ENCODE peak calls at places on chromosomes 11 and 22, in eight cellular contexts. One of them, this sample, is unnamed.

GRCh38 chr22:46340676-46341075 is 5.2 kb downstream of the TRMU start:
- DNase-seq in thoracic aorta: no peak
- DNase-seq in lower lobe of right lung: peak
- DNase-seq in CD4-positive, alpha-beta T cell: no peak
- DNase-seq in GM10248: no peak
- DNase-seq in DMS79 treated with DMSO at 0.1 percent for 48 hours: no peak
- DNase-seq in H9: no peak
- DNase-seq in central memory CD4-positive, alpha-beta T cell: no peak
- DNase-seq in this sample: no peak

GRCh38 chr11:71393283-71393682 is 54.9 kb downstream of the DHCR7 start:
- DNase-seq in thoracic aorta: no peak
- DNase-seq in lower lobe of right lung: no peak
- DNase-seq in CD4-positive, alpha-beta T cell: no peak
- DNase-seq in GM10248: no peak
- DNase-seq in DMS79 treated with DMSO at 0.1 percent for 48 hours: no peak
- DNase-seq in H9: no peak
- DNase-seq in central memory CD4-positive, alpha-beta T cell: no peak
- DNase-seq in this sample: no peak

GRCh38 chr11:4030197-4030596 is 64.4 kb upstream of the RRM1 start:
- DNase-seq in thoracic aorta: no peak
- DNase-seq in lower lobe of right lung: no peak
- DNase-seq in CD4-positive, alpha-beta T cell: no peak
- DNase-seq in GM10248: no peak
- DNase-seq in DMS79 treated with DMSO at 0.1 percent for 48 hours: no peak
- DNase-seq in H9: no peak
- DNase-seq in central memory CD4-positive, alpha-beta T cell: no peak
- DNase-seq in this sample: no peak

GRCh38 chr11:14541180-14541579 is 21.0 kb upstream of the PSMA1 start:
- DNase-seq in thoracic aorta: no peak
- DNase-seq in lower lobe of right lung: no peak
- DNase-seq in CD4-positive, alpha-beta T cell: no peak
- DNase-seq in GM10248: no peak
- DNase-seq in DMS79 treated with DMSO at 0.1 percent for 48 hours: no peak
- DNase-seq in H9: no peak
- DNase-seq in central memory CD4-positive, alpha-beta T cell: no peak
- DNase-seq in this sample: no peak

GRCh38 chr11:8250446-8250845 is 13.2 kb downstream of the LMO1 start:
- DNase-seq in thoracic aorta: no peak
- DNase-seq in lower lobe of right lung: peak
- DNase-seq in CD4-positive, alpha-beta T cell: no peak
- DNase-seq in GM10248: no peak
- DNase-seq in DMS79 treated with DMSO at 0.1 percent for 48 hours: no peak
- DNase-seq in H9: peak
- DNase-seq in central memory CD4-positive, alpha-beta T cell: no peak
- DNase-seq in this sample: no peak

GRCh38 chr11:121606354-121606753 is 153.6 kb upstream of the SORL1-AS1 start:
- DNase-seq in thoracic aorta: no peak
- DNase-seq in lower lobe of right lung: no peak
- DNase-seq in CD4-positive, alpha-beta T cell: no peak
- DNase-seq in GM10248: no peak
- DNase-seq in DMS79 treated with DMSO at 0.1 percent for 48 hours: no peak
- DNase-seq in H9: no peak
- DNase-seq in central memory CD4-positive, alpha-beta T cell: no peak
- DNase-seq in this sample: no peak

GRCh38 chr11:76793834-76794291 is 10.7 kb downstream of the TSKU start:
- DNase-seq in thoracic aorta: no peak
- DNase-seq in lower lobe of right lung: no peak
- DNase-seq in CD4-positive, alpha-beta T cell: no peak
- DNase-seq in GM10248: peak
- DNase-seq in DMS79 treated with DMSO at 0.1 percent for 48 hours: no peak
- DNase-seq in H9: peak
- DNase-seq in central memory CD4-positive, alpha-beta T cell: no peak
- DNase-seq in this sample: no peak

GRCh38 chr11:64924910-64925284 is 408 bp downstream of the PPP2R5B start:
- DNase-seq in thoracic aorta: no peak
- DNase-seq in lower lobe of right lung: no peak
- DNase-seq in CD4-positive, alpha-beta T cell: no peak
- DNase-seq in GM10248: peak
- DNase-seq in DMS79 treated with DMSO at 0.1 percent for 48 hours: no peak
- DNase-seq in H9: no peak
- DNase-seq in central memory CD4-positive, alpha-beta T cell: no peak
- DNase-seq in this sample: no peak

GRCh38 chr11:35540526-35540925 is 15.1 kb upstream of the PAMR1 start:
- DNase-seq in thoracic aorta: no peak
- DNase-seq in lower lobe of right lung: no peak
- DNase-seq in CD4-positive, alpha-beta T cell: no peak
- DNase-seq in GM10248: no peak
- DNase-seq in DMS79 treated with DMSO at 0.1 percent for 48 hours: no peak
- DNase-seq in H9: no peak
- DNase-seq in central memory CD4-positive, alpha-beta T cell: no peak
- DNase-seq in this sample: no peak

GRCh38 chr11:75200051-75200450 is 40.5 kb upstream of the TPBGL start:
- DNase-seq in thoracic aorta: no peak
- DNase-seq in lower lobe of right lung: no peak
- DNase-seq in CD4-positive, alpha-beta T cell: no peak
- DNase-seq in GM10248: no peak
- DNase-seq in DMS79 treated with DMSO at 0.1 percent for 48 hours: peak
- DNase-seq in H9: no peak
- DNase-seq in central memory CD4-positive, alpha-beta T cell: no peak
- DNase-seq in this sample: no peak

GRCh38 chr11:62514151-62514550 is 32.5 kb downstream of the AHNAK start:
- DNase-seq in thoracic aorta: no peak
- DNase-seq in lower lobe of right lung: no peak
- DNase-seq in CD4-positive, alpha-beta T cell: no peak
- DNase-seq in GM10248: peak
- DNase-seq in DMS79 treated with DMSO at 0.1 percent for 48 hours: no peak
- DNase-seq in H9: no peak
- DNase-seq in central memory CD4-positive, alpha-beta T cell: no peak
- DNase-seq in this sample: no peak

GRCh38 chr22:20877715-20878114 is 18.9 kb downstream of the SNAP29 start:
- DNase-seq in thoracic aorta: no peak
- DNase-seq in lower lobe of right lung: no peak
- DNase-seq in CD4-positive, alpha-beta T cell: no peak
- DNase-seq in GM10248: no peak
- DNase-seq in DMS79 treated with DMSO at 0.1 percent for 48 hours: no peak
- DNase-seq in H9: no peak
- DNase-seq in central memory CD4-positive, alpha-beta T cell: no peak
- DNase-seq in this sample: no peak

GRCh38 chr11:59560290-59560701 is 49.0 kb downstream of the OR4D9 start:
- DNase-seq in thoracic aorta: no peak
- DNase-seq in lower lobe of right lung: no peak
- DNase-seq in CD4-positive, alpha-beta T cell: no peak
- DNase-seq in GM10248: peak
- DNase-seq in DMS79 treated with DMSO at 0.1 percent for 48 hours: peak
- DNase-seq in H9: peak
- DNase-seq in central memory CD4-positive, alpha-beta T cell: peak
- DNase-seq in this sample: no peak

GRCh38 chr11:95884802-95885201 is 39.1 kb downstream of the MTMR2 start:
- DNase-seq in thoracic aorta: no peak
- DNase-seq in lower lobe of right lung: no peak
- DNase-seq in CD4-positive, alpha-beta T cell: no peak
- DNase-seq in GM10248: no peak
- DNase-seq in DMS79 treated with DMSO at 0.1 percent for 48 hours: no peak
- DNase-seq in H9: no peak
- DNase-seq in central memory CD4-positive, alpha-beta T cell: no peak
- DNase-seq in this sample: no peak

GRCh38 chr11:48116843-48117242 is 99.8 kb upstream of the OR4B1 start:
- DNase-seq in thoracic aorta: no peak
- DNase-seq in lower lobe of right lung: no peak
- DNase-seq in CD4-positive, alpha-beta T cell: no peak
- DNase-seq in GM10248: no peak
- DNase-seq in DMS79 treated with DMSO at 0.1 percent for 48 hours: no peak
- DNase-seq in H9: no peak
- DNase-seq in central memory CD4-positive, alpha-beta T cell: no peak
- DNase-seq in this sample: no peak

GRCh38 chr22:44727709-44728108 is 24.7 kb upstream of the ARHGAP8 start:
- DNase-seq in thoracic aorta: no peak
- DNase-seq in lower lobe of right lung: no peak
- DNase-seq in CD4-positive, alpha-beta T cell: no peak
- DNase-seq in GM10248: no peak
- DNase-seq in DMS79 treated with DMSO at 0.1 percent for 48 hours: no peak
- DNase-seq in H9: no peak
- DNase-seq in central memory CD4-positive, alpha-beta T cell: no peak
- DNase-seq in this sample: no peak

GRCh38 chr11:11308249-11308648 is 44.8 kb downstream of the CSNK2A3 start:
- DNase-seq in thoracic aorta: no peak
- DNase-seq in lower lobe of right lung: no peak
- DNase-seq in CD4-positive, alpha-beta T cell: no peak
- DNase-seq in GM10248: no peak
- DNase-seq in DMS79 treated with DMSO at 0.1 percent for 48 hours: no peak
- DNase-seq in H9: no peak
- DNase-seq in central memory CD4-positive, alpha-beta T cell: no peak
- DNase-seq in this sample: no peak

GRCh38 chr11:126440792-126441514 is 85.5 kb downstream of the ST3GAL4 start:
- DNase-seq in thoracic aorta: peak
- DNase-seq in lower lobe of right lung: peak
- DNase-seq in CD4-positive, alpha-beta T cell: peak
- DNase-seq in GM10248: peak
- DNase-seq in DMS79 treated with DMSO at 0.1 percent for 48 hours: peak
- DNase-seq in H9: peak
- DNase-seq in central memory CD4-positive, alpha-beta T cell: peak
- DNase-seq in this sample: no peak

GRCh38 chr11:126113515-126113957 is 50.9 kb upstream of the CDON start:
- DNase-seq in thoracic aorta: peak
- DNase-seq in lower lobe of right lung: peak
- DNase-seq in CD4-positive, alpha-beta T cell: no peak
- DNase-seq in GM10248: no peak
- DNase-seq in DMS79 treated with DMSO at 0.1 percent for 48 hours: peak
- DNase-seq in H9: no peak
- DNase-seq in central memory CD4-positive, alpha-beta T cell: no peak
- DNase-seq in this sample: peak

GRCh38 chr11:29173660-29174062 is 843.2 kb downstream of the KCNA4 start:
- DNase-seq in thoracic aorta: no peak
- DNase-seq in lower lobe of right lung: no peak
- DNase-seq in CD4-positive, alpha-beta T cell: no peak
- DNase-seq in GM10248: no peak
- DNase-seq in DMS79 treated with DMSO at 0.1 percent for 48 hours: no peak
- DNase-seq in H9: no peak
- DNase-seq in central memory CD4-positive, alpha-beta T cell: no peak
- DNase-seq in this sample: peak

GRCh38 chr22:44428941-44429615 is 69.0 kb downstream of the RTL6 start:
- DNase-seq in thoracic aorta: no peak
- DNase-seq in lower lobe of right lung: peak
- DNase-seq in CD4-positive, alpha-beta T cell: no peak
- DNase-seq in GM10248: no peak
- DNase-seq in DMS79 treated with DMSO at 0.1 percent for 48 hours: no peak
- DNase-seq in H9: peak
- DNase-seq in central memory CD4-positive, alpha-beta T cell: no peak
- DNase-seq in this sample: no peak

GRCh38 chr11:118198370-118198769 is 21.9 kb upstream of the SCN2B start:
- DNase-seq in thoracic aorta: peak
- DNase-seq in lower lobe of right lung: peak
- DNase-seq in CD4-positive, alpha-beta T cell: peak
- DNase-seq in GM10248: peak
- DNase-seq in DMS79 treated with DMSO at 0.1 percent for 48 hours: peak
- DNase-seq in H9: peak
- DNase-seq in central memory CD4-positive, alpha-beta T cell: peak
- DNase-seq in this sample: no peak

GRCh38 chr11:65295001-65295400 is 19.7 kb upstream of the CDC42EP2 start:
- DNase-seq in thoracic aorta: no peak
- DNase-seq in lower lobe of right lung: no peak
- DNase-seq in CD4-positive, alpha-beta T cell: no peak
- DNase-seq in GM10248: no peak
- DNase-seq in DMS79 treated with DMSO at 0.1 percent for 48 hours: no peak
- DNase-seq in H9: no peak
- DNase-seq in central memory CD4-positive, alpha-beta T cell: no peak
- DNase-seq in this sample: no peak

GRCh38 chr22:42673898-42674390 is 24.8 kb upstream of the CYB5R3 start:
- DNase-seq in thoracic aorta: no peak
- DNase-seq in lower lobe of right lung: no peak
- DNase-seq in CD4-positive, alpha-beta T cell: no peak
- DNase-seq in GM10248: no peak
- DNase-seq in DMS79 treated with DMSO at 0.1 percent for 48 hours: no peak
- DNase-seq in H9: no peak
- DNase-seq in central memory CD4-positive, alpha-beta T cell: no peak
- DNase-seq in this sample: peak

GRCh38 chr11:62664405-62665074 is 470 bp downstream of the C11orf98 start:
- DNase-seq in thoracic aorta: no peak
- DNase-seq in lower lobe of right lung: peak
- DNase-seq in CD4-positive, alpha-beta T cell: peak
- DNase-seq in GM10248: peak
- DNase-seq in DMS79 treated with DMSO at 0.1 percent for 48 hours: peak
- DNase-seq in H9: peak
- DNase-seq in central memory CD4-positive, alpha-beta T cell: no peak
- DNase-seq in this sample: no peak

GRCh38 chr11:61587541-61587941 is 6.7 kb upstream of the SYT7 start:
- DNase-seq in thoracic aorta: no peak
- DNase-seq in lower lobe of right lung: peak
- DNase-seq in CD4-positive, alpha-beta T cell: peak
- DNase-seq in GM10248: no peak
- DNase-seq in DMS79 treated with DMSO at 0.1 percent for 48 hours: no peak
- DNase-seq in H9: peak
- DNase-seq in central memory CD4-positive, alpha-beta T cell: peak
- DNase-seq in this sample: no peak

GRCh38 chr11:34165121-34165520 is 59.7 kb downstream of the NAT10 start:
- DNase-seq in thoracic aorta: no peak
- DNase-seq in lower lobe of right lung: no peak
- DNase-seq in CD4-positive, alpha-beta T cell: no peak
- DNase-seq in GM10248: no peak
- DNase-seq in DMS79 treated with DMSO at 0.1 percent for 48 hours: no peak
- DNase-seq in H9: no peak
- DNase-seq in central memory CD4-positive, alpha-beta T cell: no peak
- DNase-seq in this sample: no peak

GRCh38 chr11:111719379-111719778 is 46.8 kb downstream of the PPP2R1B start:
- DNase-seq in thoracic aorta: no peak
- DNase-seq in lower lobe of right lung: no peak
- DNase-seq in CD4-positive, alpha-beta T cell: no peak
- DNase-seq in GM10248: no peak
- DNase-seq in DMS79 treated with DMSO at 0.1 percent for 48 hours: no peak
- DNase-seq in H9: no peak
- DNase-seq in central memory CD4-positive, alpha-beta T cell: no peak
- DNase-seq in this sample: no peak

GRCh38 chr11:62612366-62613274 is at the start of the genes EML3 and ROM1:
- DNase-seq in thoracic aorta: peak
- DNase-seq in lower lobe of right lung: peak
- DNase-seq in CD4-positive, alpha-beta T cell: peak
- DNase-seq in GM10248: peak
- DNase-seq in DMS79 treated with DMSO at 0.1 percent for 48 hours: peak
- DNase-seq in H9: peak
- DNase-seq in central memory CD4-positive, alpha-beta T cell: peak
- DNase-seq in this sample: no peak

GRCh38 chr11:95835768-95836488 is 45.6 kb downstream of the CEP57 start:
- DNase-seq in thoracic aorta: peak
- DNase-seq in lower lobe of right lung: peak
- DNase-seq in CD4-positive, alpha-beta T cell: peak
- DNase-seq in GM10248: peak
- DNase-seq in DMS79 treated with DMSO at 0.1 percent for 48 hours: peak
- DNase-seq in H9: peak
- DNase-seq in central memory CD4-positive, alpha-beta T cell: peak
- DNase-seq in this sample: peak

GRCh38 chr11:126431401-126432064 is 76.0 kb downstream of the ST3GAL4 start:
- DNase-seq in thoracic aorta: peak
- DNase-seq in lower lobe of right lung: no peak
- DNase-seq in CD4-positive, alpha-beta T cell: no peak
- DNase-seq in GM10248: no peak
- DNase-seq in DMS79 treated with DMSO at 0.1 percent for 48 hours: no peak
- DNase-seq in H9: no peak
- DNase-seq in central memory CD4-positive, alpha-beta T cell: no peak
- DNase-seq in this sample: no peak